ENCODE peak calls at places on chromosome 20, in four cellular contexts. N, I, Y and M are unnamed samples.

GRCh38 chr20:41046716-41047115 is 18.1 kb downstream of the TOP1 start:
- DNase-seq in N (no peak), I (no peak), Y (no peak), M (no peak)

GRCh38 chr20:59788196-59788735 is 145.2 kb downstream of the SYCP2 start:
- DNase-seq in N (no peak), I (no peak), Y (no peak), M (no peak)

GRCh38 chr20:17735206-17735804 is 35.5 kb downstream of the BANF2 start:
- DNase-seq in N (no peak), I (no peak), Y (no peak), M (no peak)

GRCh38 chr20:54221996-54222890 is 14.4 kb downstream of the PFDN4 start:
- DNase-seq in N (no peak), I (no peak), Y (no peak), M (no peak)

GRCh38 chr20:5835870-5836269 is 85.7 kb downstream of the SHLD1 start:
- DNase-seq in N (no peak), I (no peak), Y (no peak), M (no peak)

GRCh38 chr20:43915209-43916072 is 789 bp downstream of the TOX2 start:
- DNase-seq in N (no peak), I (no peak), Y (no peak), M (no peak)

GRCh38 chr20:33647603-33648395 is 14.3 kb upstream of the C20orf144 start:
- DNase-seq in N (no peak), I (no peak), Y (no peak), M (no peak)

GRCh38 chr20:47205577-47206123 is 150.8 kb downstream of the ZMYND8 start:
- DNase-seq in N (peak), I (no peak), Y (peak), M (no peak)

GRCh38 chr20:42024653-42025052 is 406.5 kb upstream of the CHD6 start:
- DNase-seq in N (no peak), I (no peak), Y (peak), M (no peak)

GRCh38 chr20:3811421-3812258 is 8.7 kb upstream of the AP5S1 start:
- DNase-seq in N (peak), I (peak), Y (peak), M (peak)

GRCh38 chr20:46520976-46521579 is 7.7 kb upstream of the ZNF334 start:
- DNase-seq in N (peak), I (no peak), Y (peak), M (no peak)

GRCh38 chr20:8812818-8813217 is 256.1 kb upstream of the PLCB4 start:
- DNase-seq in N (no peak), I (no peak), Y (no peak), M (no peak)

GRCh38 chr20:17430515-17430914 is 100.7 kb downstream of the BFSP1 start:
- DNase-seq in N (no peak), I (no peak), Y (no peak), M (no peak)

GRCh38 chr20:38685853-38686473 is 38.3 kb upstream of the SLC32A1 start:
- DNase-seq in N (no peak), I (peak), Y (peak), M (peak)

GRCh38 chr20:10553326-10553984 is 118.3 kb downstream of the SLX4IP start:
- DNase-seq in N (no peak), I (no peak), Y (peak), M (no peak)

GRCh38 chr20:1934578-1935573 is 39.7 kb downstream of the SIRPA start:
- DNase-seq in N (no peak), I (no peak), Y (peak), M (no peak)

GRCh38 chr20:52812231-52812847 is 159.8 kb upstream of the TSHZ2 start:
- DNase-seq in N (no peak), I (no peak), Y (no peak), M (no peak)

GRCh38 chr20:16479666-16480065 is 93.6 kb downstream of the KIF16B start:
- DNase-seq in N (no peak), I (no peak), Y (no peak), M (no peak)

GRCh38 chr20:36030143-36030542 is 61.8 kb downstream of the CNBD2 start:
- DNase-seq in N (no peak), I (no peak), Y (no peak), M (no peak)

GRCh38 chr20:7770046-7770445 is 170.2 kb downstream of the HAO1 start:
- DNase-seq in N (no peak), I (no peak), Y (no peak), M (no peak)

GRCh38 chr20:45974896-45975565 is 3.0 kb upstream of the ZNF335 start:
- DNase-seq in N (no peak), I (no peak), Y (no peak), M (no peak)

GRCh38 chr20:24785141-24785924 is 163.7 kb upstream of the CST7 start:
- DNase-seq in N (no peak), I (no peak), Y (no peak), M (no peak)

GRCh38 chr20:3315110-3315509 is 76.1 kb upstream of the SLC4A11 start:
- DNase-seq in N (no peak), I (no peak), Y (no peak), M (no peak)

GRCh38 chr20:44973053-44973452 is 6.7 kb downstream of the STK4 start:
- DNase-seq in N (no peak), I (no peak), Y (no peak), M (no peak)

GRCh38 chr20:40682104-40683045 is 6.7 kb downstream of the MAFB start:
- DNase-seq in N (no peak), I (no peak), Y (no peak), M (no peak)

GRCh38 chr20:4109307-4109564 is 93.9 kb upstream of the RNF24 start:
- DNase-seq in N (no peak), I (no peak), Y (no peak), M (no peak)

GRCh38 chr20:25309395-25310267 is 61.7 kb downstream of the PYGB start:
- DNase-seq in N (no peak), I (no peak), Y (no peak), M (no peak)